ENCODE peak calls at places on chromosomes 1 and 21, in seven cellular contexts. W, C, B, F, A, L and U are unnamed samples.

GRCh38 chr1:99570486-99571089 is 75.3 kb upstream of the PALMD start:
- DNase-seq in B (peak), C (no peak), F (no peak), W (peak), A (no peak), L (no peak), U (no peak)

GRCh38 chr1:51168946-51169345 is 66.9 kb downstream of the C1orf185 start:
- DNase-seq in A (no peak), L (no peak), C (no peak), W (no peak), B (no peak), F (no peak), U (no peak)

GRCh38 chr21:46000182-46000730 is 18.7 kb downstream of the COL6A1 start:
- DNase-seq in L (no peak), A (peak), F (no peak), C (peak), W (no peak), B (no peak), U (peak)

GRCh38 chr1:167209044-167209443 is 11.6 kb upstream of the POU2F1 start:
- DNase-seq in C (no peak), L (no peak), B (no peak), F (no peak), A (no peak), W (no peak), U (no peak)

GRCh38 chr21:44304041-44304738 is 4.3 kb downstream of the PFKL start:
- DNase-seq in F (no peak), A (no peak), C (no peak), W (no peak), B (no peak), L (no peak), U (no peak)

GRCh38 chr1:28161770-28162550 is 14.5 kb downstream of the PTAFR start:
- DNase-seq in L (no peak), C (no peak), W (no peak), B (no peak), A (no peak), F (no peak), U (no peak)

GRCh38 chr1:47228644-47229030 is 3.4 kb downstream of the TAL1 start:
- DNase-seq in C (no peak), W (no peak), B (no peak), F (no peak), A (peak), L (no peak), U (no peak)

GRCh38 chr1:197464039-197464438 is 196.0 kb downstream of the CRB1 start:
- DNase-seq in C (no peak), F (no peak), W (peak), L (peak), B (no peak), A (peak), U (no peak)

GRCh38 chr1:222307621-222308020 is 240.3 kb downstream of the HHIPL2 start:
- DNase-seq in B (no peak), C (no peak), F (no peak), A (no peak), W (no peak), L (no peak), U (no peak)

GRCh38 chr1:207787776-207788175 is 35.9 kb downstream of the CD46 start:
- DNase-seq in F (no peak), L (no peak), B (peak), A (no peak), C (no peak), W (no peak), U (no peak)

GRCh38 chr1:228889289-228889688 is 154.0 kb downstream of the RHOU start:
- DNase-seq in A (no peak), W (no peak), L (no peak), B (no peak), C (no peak), F (no peak), U (no peak)

GRCh38 chr1:192485692-192486436 is 89.7 kb upstream of the RGS1 start:
- DNase-seq in B (peak), A (peak), C (peak), F (peak), W (peak), L (peak), U (no peak)

GRCh38 chr1:170415734-170416372 is 116.1 kb upstream of the GORAB start:
- DNase-seq in C (no peak), L (no peak), F (no peak), W (no peak), B (no peak), A (no peak), U (no peak)

GRCh38 chr1:42953182-42954180 is 5.2 kb downstream of the SLC2A1 start:
- DNase-seq in F (peak), A (no peak), C (no peak), B (no peak), W (no peak), L (peak), U (peak)

GRCh38 chr1:79355073-79355472 is 348.5 kb upstream of the ADGRL4 start:
- DNase-seq in W (peak), F (no peak), L (no peak), B (no peak), C (no peak), A (no peak), U (no peak)

GRCh38 chr1:203351037-203351625 is at the start of gene FMOD:
- DNase-seq in A (peak), W (peak), F (no peak), B (no peak), C (no peak), L (peak), U (peak)

GRCh38 chr1:107365874-107366273 is 225.0 kb downstream of the NTNG1 start:
- DNase-seq in F (no peak), C (no peak), B (no peak), W (no peak), A (no peak), L (no peak), U (no peak)

GRCh38 chr21:29217818-29218252 is 80.9 kb upstream of the BACH1 start:
- DNase-seq in C (no peak), W (peak), A (no peak), B (peak), L (no peak), F (peak), U (no peak)

GRCh38 chr1:59179673-59180072 is 117.2 kb upstream of the FGGY start:
- DNase-seq in W (peak), A (no peak), C (no peak), B (peak), F (no peak), L (no peak), U (no peak)

GRCh38 chr1:50774759-50775351 is 185.2 kb downstream of the FAF1 start:
- DNase-seq in L (peak), F (peak), B (peak), C (no peak), W (peak), A (no peak), U (no peak)

GRCh38 chr1:9735800-9736199 is 84.3 kb downstream of the PIK3CD start:
- DNase-seq in W (no peak), B (no peak), F (no peak), C (no peak), A (no peak), L (no peak), U (peak)

GRCh38 chr1:167161242-167161641 is 59.4 kb upstream of the POU2F1 start:
- DNase-seq in A (no peak), W (no peak), L (no peak), B (peak), C (no peak), F (peak), U (no peak)

GRCh38 chr1:96660503-96660902 is 61.1 kb upstream of the PTBP2 start:
- DNase-seq in F (no peak), A (no peak), C (no peak), W (peak), B (no peak), L (no peak), U (no peak)

GRCh38 chr1:171743014-171743870 is 1.4 kb upstream of the VAMP4 start:
- DNase-seq in A (peak), F (no peak), B (peak), W (peak), C (no peak), L (no peak), U (no peak)

GRCh38 chr1:78619803-78620579 is at the start of gene IFI44L:
- DNase-seq in C (no peak), B (peak), F (no peak), W (peak), A (peak), L (peak), U (no peak)

GRCh38 chr1:230424440-230425251 is 1.5 kb downstream of the PGBD5 start:
- DNase-seq in B (no peak), C (peak), W (no peak), A (no peak), L (peak), F (no peak), U (no peak)

GRCh38 chr1:151790940-151791651 is 796 bp upstream of the TDRKH start:
- DNase-seq in B (peak), F (peak), L (peak), C (no peak), W (no peak), A (peak), U (no peak)

GRCh38 chr1:151822404-151822803 is 9.2 kb downstream of the RORC start:
- DNase-seq in C (no peak), B (no peak), F (no peak), L (no peak), W (no peak), A (no peak), U (no peak)

DNA sequence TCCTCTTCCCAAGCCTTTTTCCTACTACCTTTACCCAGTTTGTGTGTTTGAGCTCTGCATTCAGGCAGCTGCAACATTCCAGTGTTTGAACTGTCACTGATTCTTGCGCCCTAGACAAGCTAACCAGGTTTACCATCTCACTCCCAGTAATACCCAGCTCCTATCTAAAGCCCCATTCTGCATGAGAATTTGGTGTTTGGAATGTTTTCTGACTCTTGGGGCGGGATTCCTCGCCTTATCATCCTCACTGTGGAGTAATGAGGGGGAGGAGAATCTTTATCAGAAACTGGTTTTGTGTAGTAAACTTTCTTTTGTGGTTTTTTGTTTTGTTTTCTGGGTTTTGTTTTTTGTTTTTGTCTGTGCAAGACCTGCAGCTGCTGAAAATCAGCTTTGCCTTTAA is 36.5 kb downstream of the NCF2 start:
- DNase-seq in F (no peak), B (no peak), L (no peak), W (no peak), C (no peak), A (no peak), U (no peak)
- TF ChIP-seq CTCF in F (no peak), B (no peak), L (no peak), W (no peak), C (no peak), A (no peak), U (no peak)

GRCh38 chr1:227298532-227299174 is 19.6 kb downstream of the CDC42BPA start:
- DNase-seq in W (no peak), A (no peak), C (no peak), L (no peak), F (no peak), B (no peak), U (no peak)
- H3K27ac ChIP-seq in W (peak), A (peak), C (no peak), L (peak), F (peak), B (no peak), U (peak)

GRCh38 chr1:210700083-210700482 is 371.4 kb downstream of the HHAT start:
- DNase-seq in W (no peak), C (no peak), L (no peak), F (no peak), A (no peak), B (no peak), U (no peak)

GRCh38 chr1:210695041-210695440 is 366.3 kb downstream of the HHAT start:
- DNase-seq in F (no peak), L (no peak), A (no peak), B (no peak), C (no peak), W (no peak), U (no peak)

GRCh38 chr1:210698661-210699060 is 370.0 kb downstream of the HHAT start:
- DNase-seq in B (no peak), W (no peak), A (no peak), L (no peak), F (no peak), C (no peak), U (no peak)

GRCh38 chr1:210697185-210697584 is 368.5 kb downstream of the HHAT start:
- DNase-seq in F (no peak), C (no peak), W (no peak), B (no peak), L (no peak), A (no peak), U (no peak)

DNA sequence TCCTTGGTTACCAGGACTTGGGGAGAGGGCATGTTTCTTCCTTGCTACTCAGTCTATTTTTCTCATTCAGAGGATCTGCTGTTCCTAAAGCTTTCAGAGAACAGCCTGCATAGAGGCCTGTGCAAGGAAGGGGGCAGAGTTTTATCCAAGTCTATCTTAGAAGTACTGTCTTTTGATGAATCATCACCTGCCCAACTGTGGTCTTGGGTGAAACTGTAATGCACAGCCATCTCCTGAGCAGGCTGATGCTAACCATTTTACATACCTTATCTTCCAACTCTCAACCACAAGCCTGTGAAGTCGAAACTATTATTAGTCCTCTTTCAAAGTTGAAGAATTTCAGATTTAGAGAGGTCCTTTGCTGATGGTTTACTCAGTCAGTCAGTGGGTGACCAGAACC is 368.0 kb downstream of the HHAT start:
- DNase-seq in W (no peak), A (no peak), B (no peak), F (no peak), L (no peak), C (no peak), U (no peak)
- H3K4me3 ChIP-seq in W (no peak), A (no peak), B (no peak), F (no peak), L (no peak), C (no peak), U (no peak)

GRCh38 chr1:199422206-199422605 is 605.3 kb upstream of the NR5A2 start:
- DNase-seq in F (peak), B (peak), A (no peak), L (peak), W (peak), C (no peak), U (no peak)
- TF ChIP-seq CTCF in F (no peak), B (peak), A (no peak), L (no peak), W (peak), C (peak), U (peak)

DNA sequence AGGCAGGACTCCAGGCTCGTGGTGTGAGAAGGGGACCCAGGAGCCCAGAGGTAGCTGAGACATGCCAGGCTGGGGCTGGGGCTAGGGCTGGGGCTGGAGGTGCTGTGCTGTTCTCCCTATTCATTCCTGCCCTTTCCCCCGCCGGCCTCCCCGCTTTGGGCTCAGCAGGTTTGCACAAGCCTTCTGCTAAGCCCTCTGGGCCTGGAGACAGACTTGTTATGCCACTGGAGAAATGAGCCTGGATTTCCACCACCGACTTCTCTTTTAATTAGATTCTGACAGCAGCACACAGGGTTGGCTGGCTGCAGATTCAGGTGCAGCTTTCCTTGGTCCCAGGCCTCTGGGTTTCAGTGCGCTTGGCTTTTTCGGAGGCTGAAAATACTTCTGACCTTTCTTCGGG is 71.6 kb upstream of the ACTL8 start:
- DNase-seq in A (no peak), B (no peak), L (no peak), W (no peak), C (peak), F (no peak), U (no peak)
- H3K27ac ChIP-seq in A (no peak), B (no peak), L (no peak), W (no peak), C (no peak), F (no peak), U (no peak)

GRCh38 chr1:177289532-177289931 is 118.8 kb downstream of the BRINP2 start:
- DNase-seq in W (no peak), L (no peak), C (no peak), A (no peak), F (no peak), B (peak), U (no peak)
- H3K4me3 ChIP-seq in W (no peak), L (no peak), C (no peak), A (no peak), F (no peak), B (no peak), U (no peak)

GRCh38 chr1:155009742-155010141 is 7.1 kb downstream of the ZBTB7B start:
- DNase-seq in A (no peak), B (no peak), L (no peak), C (no peak), F (no peak), W (no peak), U (no peak)

GRCh38 chr1:155006601-155007101 is 4.0 kb downstream of the ZBTB7B start:
- DNase-seq in F (peak), B (no peak), W (peak), L (no peak), A (peak), C (no peak), U (no peak)

GRCh38 chr1:155009221-155009711 is 6.7 kb downstream of the ZBTB7B start:
- DNase-seq in C (no peak), A (peak), F (no peak), L (no peak), W (no peak), B (no peak), U (no peak)

GRCh38 chr1:155007253-155007828 is 4.7 kb downstream of the ZBTB7B start:
- DNase-seq in F (no peak), W (no peak), C (peak), B (no peak), L (peak), A (peak), U (peak)

GRCh38 chr1:155008015-155008941 is 5.7 kb downstream of the ZBTB7B start:
- DNase-seq in C (no peak), L (no peak), A (no peak), F (no peak), B (no peak), W (no peak), U (peak)
- TF ChIP-seq CTCF in C (no peak), L (no peak), A (no peak), F (no peak), B (no peak), W (no peak), U (no peak)

DNA sequence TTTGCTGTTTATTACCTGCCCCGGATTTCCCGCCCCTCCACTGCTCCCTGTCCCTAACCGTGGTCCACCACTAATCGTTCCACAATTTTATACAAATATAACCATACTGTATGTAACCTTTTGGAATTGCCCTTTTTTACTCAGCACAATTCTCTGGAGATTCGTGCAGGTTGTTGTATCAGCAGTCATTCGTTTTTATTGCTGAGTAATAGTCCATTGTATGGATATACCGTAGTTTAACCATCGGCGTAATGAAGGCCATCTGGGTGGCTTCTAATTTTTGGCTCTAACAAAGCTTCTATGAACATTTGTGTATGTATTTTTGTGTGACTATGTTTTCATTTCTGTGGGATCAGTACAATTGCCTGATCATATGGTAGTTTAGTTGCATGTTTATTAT is 50.0 kb downstream of the UCK2 start:
- DNase-seq in C (no peak), W (no peak), B (no peak), L (no peak), A (no peak), F (no peak), U (no peak)
- H3K27ac ChIP-seq in C (no peak), W (no peak), B (no peak), L (no peak), A (no peak), F (no peak), U (no peak)

DNA sequence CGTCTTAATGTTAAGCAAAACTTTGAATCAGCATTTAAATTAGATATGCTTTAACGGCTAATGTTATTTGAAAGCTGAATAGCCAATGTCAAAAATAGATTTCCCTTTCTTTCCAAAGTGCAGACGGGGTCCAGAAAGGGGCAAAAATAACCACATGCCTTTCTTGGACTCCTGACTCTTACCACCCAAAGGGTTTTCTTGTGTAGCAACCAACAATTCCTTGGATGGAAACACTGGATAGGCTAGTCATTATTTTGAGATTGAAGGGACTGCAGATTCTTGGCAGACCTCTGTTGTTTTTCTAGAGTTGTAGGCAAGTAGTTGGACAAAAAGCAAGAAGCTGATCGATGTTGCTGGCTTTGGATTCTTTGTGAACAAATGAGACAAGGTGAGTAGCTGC is 107.0 kb downstream of the MRPS6 start:
- DNase-seq in A (no peak), L (no peak), C (no peak), F (no peak), W (no peak), B (no peak), U (no peak)
- H3K4me3 ChIP-seq in A (no peak), L (no peak), C (peak), F (no peak), W (no peak), B (no peak), U (no peak)

DNA sequence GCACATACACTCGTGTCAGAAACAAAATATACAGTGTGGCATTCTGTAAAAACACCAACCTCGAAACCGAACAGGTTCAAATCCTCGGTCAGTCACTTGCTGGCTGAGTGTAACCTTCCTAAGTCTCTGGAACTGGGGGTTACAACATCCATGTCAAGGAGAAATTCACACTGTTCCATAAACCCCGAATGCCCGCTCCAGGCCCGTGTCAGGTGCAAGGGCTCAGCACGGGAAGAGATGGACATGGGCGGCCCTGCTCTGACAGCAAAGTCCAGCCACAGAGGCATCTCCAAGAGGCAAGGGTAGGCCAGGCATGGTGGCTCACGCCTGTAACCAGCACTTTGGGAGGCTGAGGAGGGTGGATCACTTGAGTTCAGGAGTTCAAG is 79.5 kb downstream of the SLC66A1 start:
- DNase-seq in W (no peak), L (no peak), F (no peak), C (no peak), B (no peak), A (no peak), U (no peak)
- TF ChIP-seq CTCF in W (no peak), L (no peak), F (no peak), C (no peak), B (no peak), A (peak), U (no peak)